ENCODE peak calls at places on chromosome 1, in nine cellular contexts. B is left lung; T is HepG2; C is activated CD8-positive, alpha-beta T cell treated with anti-CD3 and anti-CD28 coated beads, Interleukin-2, amount 10 ng/mL, durations not matched to agents 7 days and 5 days; I is stimulated activated CD8-positive, alpha-beta memory T cell treated with anti-CD3 and anti-CD28 coated beads, Interleukin-4, amount 100 ng/mL, for 24 hours; K is activated CD8-positive, alpha-beta memory T cell treated with anti-CD3 and anti-CD28 coated beads for 48 hours; G is activated T-helper 1 cell treated with anti-CD3 and anti-CD28 coated beads, Interleukin-2, amount 50 U/mL, for 16 hours; L is PC-3; W is lower leg skin. U is an unnamed sample.

GRCh38 chr1:153790282-153790995 is 15.2 kb downstream of the SLC27A3 start:
- DNase-seq in W (peak; percentile 95), G (no peak), T (no peak), L (no peak), B (peak; percentile 77), K (no peak), I (no peak), C (no peak), U (no peak)

GRCh38 chr1:153265457-153265856 is 6.0 kb downstream of the LORICRIN start:
- DNase-seq in B (no peak), C (no peak), T (no peak), G (no peak), L (no peak), K (no peak), I (no peak), W (no peak), U (no peak)

GRCh38 chr1:63873751-63874150 is 99.9 kb downstream of the ROR1 start:
- DNase-seq in T (no peak), C (no peak), B (no peak), I (no peak), L (peak; percentile 89), G (no peak), K (no peak), W (no peak), U (no peak)

GRCh38 chr1:154418062-154418897 is 13.1 kb downstream of the IL6R start:
- DNase-seq in W (no peak), G (no peak), I (no peak), B (peak; percentile 84), L (peak; percentile 99), C (no peak), T (peak; percentile 99), K (no peak), U (no peak)

GRCh38 chr1:157505481-157506272 is 46.6 kb downstream of the FCRL5 start:
- DNase-seq in T (peak; percentile 57), B (peak; percentile 43), W (no peak), K (no peak), G (no peak), C (peak; percentile 51), L (peak; percentile 76), I (no peak), U (no peak)

GRCh38 chr1:111030590-111030989 is 66.9 kb upstream of the LRIF1 start:
- DNase-seq in W (no peak), K (no peak), I (peak; percentile 23), C (peak; percentile 76), B (no peak), G (peak; percentile 12), T (peak; percentile 65), L (peak; percentile 80), U (no peak)

GRCh38 chr1:82099170-82099569 is 298.4 kb downstream of the ADGRL2 start:
- DNase-seq in I (no peak), G (no peak), W (no peak), L (no peak), K (no peak), C (no peak), B (no peak), T (no peak), U (no peak)

GRCh38 chr1:40708750-40709099 is 17.2 kb downstream of the NFYC start:
- DNase-seq in G (no peak), K (no peak), W (no peak), B (no peak), I (no peak), T (peak; percentile 77), L (peak; percentile 66), C (no peak), U (no peak)

GRCh38 chr1:155158991-155159390 is 14.1 kb downstream of the KRTCAP2 start:
- DNase-seq in G (no peak), W (no peak), L (no peak), B (no peak), T (no peak), K (no peak), C (no peak), I (no peak), U (no peak)

GRCh38 chr1:207672525-207673130 is 27.7 kb downstream of the CR1L start:
- DNase-seq in G (no peak), W (no peak), I (no peak), L (peak; percentile 86), K (no peak), T (peak; percentile 24), C (no peak), B (no peak), U (no peak)

GRCh38 chr1:187842406-187843165 is 1013.8 kb downstream of the PLA2G4A start:
- DNase-seq in I (no peak), G (no peak), C (no peak), L (peak; percentile 66), T (no peak), W (no peak), B (no peak), K (no peak), U (no peak)

GRCh38 chr1:117534995-117535467 is 70.8 kb upstream of the TENT5C start:
- DNase-seq in B (no peak), G (no peak), K (no peak), C (peak; percentile 47), W (no peak), I (peak; percentile 8), T (peak; percentile 31), L (peak; percentile 83), U (peak; percentile 2)

GRCh38 chr1:234823191-234824176 is 213.5 kb upstream of the IRF2BP2 start:
- DNase-seq in C (no peak), B (no peak), L (no peak), K (no peak), T (no peak), I (no peak), G (no peak), W (peak; percentile 34), U (no peak)

GRCh38 chr1:196779093-196779492 is 4.5 kb downstream of the CFHR3 start:
- DNase-seq in G (no peak), K (no peak), B (no peak), C (no peak), L (no peak), T (no peak), I (no peak), W (no peak), U (no peak)

GRCh38 chr1:7810395-7810794 is 26.3 kb downstream of the PER3 start:
- DNase-seq in G (no peak), C (no peak), K (no peak), W (no peak), B (peak; percentile 45), T (no peak), L (peak; percentile 93), I (peak; percentile 8), U (no peak)

GRCh38 chr1:52636701-52637695 is 4.0 kb downstream of the SHISAL2A start:
- DNase-seq in W (peak; percentile 67), B (peak; percentile 36), G (peak; percentile 39), K (peak; percentile 32), T (no peak), I (peak; percentile 46), L (no peak), C (peak; percentile 84), U (no peak)

GRCh38 chr1:45820797-45821196 is 17.4 kb downstream of the MAST2 start:
- DNase-seq in I (no peak), C (no peak), W (no peak), G (no peak), T (no peak), K (no peak), L (no peak), B (no peak), U (no peak)

GRCh38 chr1:202016022-202016624 is 5.7 kb downstream of the ELF3 start:
- DNase-seq in I (no peak), W (no peak), T (no peak), L (no peak), G (no peak), K (no peak), B (no peak), C (no peak), U (no peak)

GRCh38 chr1:154404984-154405761 is at the start of gene IL6R:
- DNase-seq in K (no peak), T (peak; percentile 83), B (peak; percentile 96), C (peak; percentile 72), I (peak; percentile 54), W (peak; percentile 99), L (peak; percentile 98), G (peak; percentile 65), U (peak; percentile 16)

GRCh38 chr1:14765773-14766172 is 167.3 kb downstream of the KAZN start:
- DNase-seq in B (no peak), I (no peak), T (no peak), G (no peak), L (peak; percentile 92), C (no peak), K (no peak), W (peak; percentile 92), U (no peak)

GRCh38 chr1:24089743-24090555 is 22.0 kb downstream of the MYOM3 start:
- DNase-seq in C (no peak), T (no peak), W (no peak), I (no peak), G (no peak), L (no peak), B (peak; percentile 76), K (no peak), U (no peak)

GRCh38 chr1:243433737-243434370 is 178.0 kb downstream of the SDCCAG8 start:
- DNase-seq in C (no peak), T (no peak), W (no peak), L (no peak), G (no peak), B (no peak), I (no peak), K (no peak), U (no peak)

GRCh38 chr1:182173791-182174190 is 112.3 kb upstream of the ZNF648 start:
- DNase-seq in T (no peak), C (no peak), W (peak; percentile 90), B (no peak), G (no peak), L (no peak), I (no peak), K (no peak), U (no peak)

U was measured in activated naive CD4-positive, alpha-beta T cell.